ENCODE peak calls at places on chromosomes 5 and 9, in seven cellular contexts. One of them, this sample, is unnamed.
A peak's percentile ranks its signal among the peaks of the same experiment; 100 is the strongest.

GRCh38 chr5:3349704-3350565 is 245.7 kb upstream of the IRX1 start:
- DNase-seq in right cardiac atrium: no peak
- DNase-seq in mucosa of descending colon: no peak
- DNase-seq in brain microvascular endothelial cell: no peak
- DNase-seq in GM12865: no peak
- DNase-seq in CD8-positive, alpha-beta memory T cell: no peak
- DNase-seq in endothelial cell of umbilical vein: no peak
- DNase-seq in this sample: no peak

GRCh38 chr9:93041108-93041802 is 17.2 kb upstream of the SUSD3 start:
- DNase-seq in brain microvascular endothelial cell: no peak
- DNase-seq in endothelial cell of umbilical vein: no peak
- DNase-seq in CD8-positive, alpha-beta memory T cell: no peak
- DNase-seq in right cardiac atrium: no peak
- DNase-seq in GM12865: peak; percentile 55
- DNase-seq in mucosa of descending colon: no peak
- DNase-seq in this sample: no peak

GRCh38 chr5:109329296-109330252 is 80.2 kb downstream of the PJA2 start:
- DNase-seq in CD8-positive, alpha-beta memory T cell: no peak
- DNase-seq in endothelial cell of umbilical vein: peak; percentile 57
- DNase-seq in brain microvascular endothelial cell: peak; percentile 45
- DNase-seq in mucosa of descending colon: no peak
- DNase-seq in right cardiac atrium: no peak
- DNase-seq in GM12865: no peak
- DNase-seq in this sample: peak; percentile 40

GRCh38 chr5:119302916-119303897 is 52.6 kb upstream of the TNFAIP8 start:
- DNase-seq in brain microvascular endothelial cell: peak; percentile 93
- DNase-seq in endothelial cell of umbilical vein: peak; percentile 93
- DNase-seq in GM12865: no peak
- DNase-seq in CD8-positive, alpha-beta memory T cell: no peak
- DNase-seq in right cardiac atrium: no peak
- DNase-seq in mucosa of descending colon: no peak
- DNase-seq in this sample: peak; percentile 91

GRCh38 chr5:55232985-55233928 is at the start of gene CCNO:
- DNase-seq in right cardiac atrium: peak; percentile 75
- DNase-seq in brain microvascular endothelial cell: peak; percentile 44
- DNase-seq in mucosa of descending colon: peak; percentile 72
- DNase-seq in endothelial cell of umbilical vein: peak; percentile 83
- DNase-seq in CD8-positive, alpha-beta memory T cell: peak; percentile 49
- DNase-seq in GM12865: peak; percentile 69
- DNase-seq in this sample: peak; percentile 33

GRCh38 chr5:57989378-57989777 is 470.5 kb downstream of the PLK2 start:
- DNase-seq in mucosa of descending colon: no peak
- DNase-seq in endothelial cell of umbilical vein: peak; percentile 62
- DNase-seq in GM12865: no peak
- DNase-seq in right cardiac atrium: no peak
- DNase-seq in CD8-positive, alpha-beta memory T cell: no peak
- DNase-seq in brain microvascular endothelial cell: peak; percentile 24
- DNase-seq in this sample: no peak

GRCh38 chr9:134962065-134962997 is 44.6 kb upstream of the FCN1 start:
- DNase-seq in endothelial cell of umbilical vein: no peak
- DNase-seq in GM12865: no peak
- DNase-seq in mucosa of descending colon: peak; percentile 11
- DNase-seq in brain microvascular endothelial cell: no peak
- DNase-seq in CD8-positive, alpha-beta memory T cell: no peak
- DNase-seq in right cardiac atrium: no peak
- DNase-seq in this sample: no peak

GRCh38 chr9:121581775-121582600 is 69.4 kb upstream of the DAB2IP start:
- DNase-seq in mucosa of descending colon: no peak
- DNase-seq in GM12865: no peak
- DNase-seq in brain microvascular endothelial cell: no peak
- DNase-seq in right cardiac atrium: peak; percentile 36
- DNase-seq in endothelial cell of umbilical vein: no peak
- DNase-seq in CD8-positive, alpha-beta memory T cell: no peak
- DNase-seq in this sample: no peak

DNA sequence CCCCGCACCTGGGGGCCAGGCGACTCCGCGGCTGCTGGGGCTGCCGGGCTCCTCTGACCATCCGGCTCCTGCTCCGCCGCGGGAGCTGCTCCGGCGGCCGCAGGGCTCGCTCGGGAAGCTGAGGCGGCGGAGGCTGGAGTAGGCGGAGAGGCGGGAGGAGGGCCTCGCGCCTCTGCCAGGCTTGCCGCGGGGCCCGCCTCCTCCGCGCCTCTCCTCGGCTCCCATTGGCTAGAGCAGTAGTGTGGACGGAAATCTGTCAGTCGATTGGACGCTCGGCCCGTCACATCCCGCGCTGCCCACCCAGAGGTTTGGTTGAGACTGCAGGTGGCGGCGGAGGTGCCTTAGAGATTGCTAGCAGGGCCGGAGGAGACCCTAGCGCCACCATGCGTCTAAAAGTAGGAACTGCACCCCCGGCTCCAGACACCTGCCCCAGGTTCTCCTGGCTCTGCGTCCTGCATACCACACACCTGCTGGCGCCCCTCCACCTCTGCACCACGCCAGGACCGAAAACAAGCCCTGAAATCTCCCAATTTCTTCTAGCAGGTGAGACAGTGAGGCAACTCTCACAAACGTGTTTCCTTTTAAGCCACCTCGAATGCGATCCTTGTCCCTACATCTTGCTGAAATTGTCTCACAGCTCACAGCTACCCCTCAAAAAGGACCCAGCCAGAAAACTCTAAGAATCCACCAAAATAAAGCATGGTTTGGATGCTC is at the start of gene SCAI:
- DNase-seq in CD8-positive, alpha-beta memory T cell: peak; percentile 99
- DNase-seq in brain microvascular endothelial cell: peak; percentile 99
- DNase-seq in right cardiac atrium: peak; percentile 99
- DNase-seq in endothelial cell of umbilical vein: peak; percentile 99
- DNase-seq in GM12865: peak; percentile 100
- DNase-seq in mucosa of descending colon: peak; percentile 99
- DNase-seq in this sample: peak; percentile 95
- H3K4me3 ChIP-seq in CD8-positive, alpha-beta memory T cell: peak within 1 kb of the TSS; percentile 35
- H3K4me3 ChIP-seq in brain microvascular endothelial cell: peak within 1 kb of the TSS; percentile 67
- H3K4me3 ChIP-seq in right cardiac atrium: peak within 1 kb of the TSS; percentile 93
- H3K4me3 ChIP-seq in endothelial cell of umbilical vein: peak within 1 kb of the TSS; percentile 19
- H3K4me3 ChIP-seq in GM12865: peak within 1 kb of the TSS; percentile 87
- H3K4me3 ChIP-seq in mucosa of descending colon: peak within 1 kb of the TSS; percentile 44
- H3K4me3 ChIP-seq in this sample: peak within 1 kb of the TSS; percentile 77

GRCh38 chr9:110847661-110848060 is 179.1 kb downstream of the MUSK start:
- DNase-seq in brain microvascular endothelial cell: no peak
- DNase-seq in right cardiac atrium: no peak
- DNase-seq in GM12865: no peak
- DNase-seq in mucosa of descending colon: no peak
- DNase-seq in endothelial cell of umbilical vein: no peak
- DNase-seq in CD8-positive, alpha-beta memory T cell: no peak
- DNase-seq in this sample: no peak
- H3K4me3 ChIP-seq in brain microvascular endothelial cell: no peak overlapping the region
- H3K4me3 ChIP-seq in right cardiac atrium: no peak overlapping the region
- H3K4me3 ChIP-seq in GM12865: no peak overlapping the region
- H3K4me3 ChIP-seq in mucosa of descending colon: no peak overlapping the region
- H3K4me3 ChIP-seq in endothelial cell of umbilical vein: no peak overlapping the region
- H3K4me3 ChIP-seq in CD8-positive, alpha-beta memory T cell: no peak overlapping the region
- H3K4me3 ChIP-seq in this sample: no peak overlapping the region

GRCh38 chr5:167853421-167853820 is 438.0 kb upstream of the WWC1 start:
- DNase-seq in right cardiac atrium: no peak
- DNase-seq in GM12865: no peak
- DNase-seq in CD8-positive, alpha-beta memory T cell: no peak
- DNase-seq in brain microvascular endothelial cell: no peak
- DNase-seq in endothelial cell of umbilical vein: no peak
- DNase-seq in mucosa of descending colon: no peak
- DNase-seq in this sample: peak; percentile 87
- H3K4me3 ChIP-seq in right cardiac atrium: no peak overlapping the region
- H3K4me3 ChIP-seq in GM12865: no peak overlapping the region
- H3K4me3 ChIP-seq in CD8-positive, alpha-beta memory T cell: no peak overlapping the region
- H3K4me3 ChIP-seq in brain microvascular endothelial cell: no peak overlapping the region
- H3K4me3 ChIP-seq in endothelial cell of umbilical vein: no peak overlapping the region
- H3K4me3 ChIP-seq in mucosa of descending colon: no peak overlapping the region
- H3K4me3 ChIP-seq in this sample: no peak overlapping the region

GRCh38 chr5:115179068-115179958 is 9.6 kb upstream of the TRIM36 start:
- DNase-seq in endothelial cell of umbilical vein: no peak
- DNase-seq in brain microvascular endothelial cell: no peak
- DNase-seq in GM12865: peak; percentile 12
- DNase-seq in right cardiac atrium: no peak
- DNase-seq in mucosa of descending colon: peak; percentile 49
- DNase-seq in CD8-positive, alpha-beta memory T cell: no peak
- DNase-seq in this sample: no peak
- H3K4me3 ChIP-seq in endothelial cell of umbilical vein: peak overlapping the region; percentile 36
- H3K4me3 ChIP-seq in brain microvascular endothelial cell: peak overlapping the region; percentile 57
- H3K4me3 ChIP-seq in GM12865: peak overlapping the region; percentile 63
- H3K4me3 ChIP-seq in right cardiac atrium: peak overlapping the region; percentile 78
- H3K4me3 ChIP-seq in mucosa of descending colon: no peak overlapping the region
- H3K4me3 ChIP-seq in CD8-positive, alpha-beta memory T cell: peak overlapping the region; percentile 33
- H3K4me3 ChIP-seq in this sample: peak overlapping the region; percentile 37

DNA sequence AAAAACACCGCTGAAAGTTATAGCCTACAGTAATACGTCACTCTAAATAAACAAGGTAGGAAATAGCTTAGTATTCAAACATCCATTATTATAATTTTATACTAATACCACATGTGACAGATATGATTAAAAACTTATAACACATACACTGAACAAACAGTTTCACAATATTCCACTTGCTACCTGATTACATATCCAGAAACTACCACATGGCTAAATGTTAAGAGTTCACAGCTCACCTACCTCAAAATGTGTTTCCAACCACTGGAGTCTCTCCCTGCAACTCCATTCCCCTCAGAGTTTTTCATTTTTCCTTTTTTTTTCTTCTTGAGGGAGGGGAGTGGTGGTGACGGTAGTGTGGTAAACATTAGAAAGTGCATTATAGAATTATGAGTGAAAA is 12.1 kb downstream of the RICTOR start:
- DNase-seq in mucosa of descending colon: no peak
- DNase-seq in right cardiac atrium: no peak
- DNase-seq in endothelial cell of umbilical vein: no peak
- DNase-seq in GM12865: no peak
- DNase-seq in brain microvascular endothelial cell: no peak
- DNase-seq in CD8-positive, alpha-beta memory T cell: no peak
- DNase-seq in this sample: no peak
- H3K4me3 ChIP-seq in mucosa of descending colon: no peak overlapping the region
- H3K4me3 ChIP-seq in right cardiac atrium: no peak overlapping the region
- H3K4me3 ChIP-seq in endothelial cell of umbilical vein: no peak overlapping the region
- H3K4me3 ChIP-seq in GM12865: no peak overlapping the region
- H3K4me3 ChIP-seq in brain microvascular endothelial cell: no peak overlapping the region
- H3K4me3 ChIP-seq in CD8-positive, alpha-beta memory T cell: no peak overlapping the region
- H3K4me3 ChIP-seq in this sample: no peak overlapping the region

DNA sequence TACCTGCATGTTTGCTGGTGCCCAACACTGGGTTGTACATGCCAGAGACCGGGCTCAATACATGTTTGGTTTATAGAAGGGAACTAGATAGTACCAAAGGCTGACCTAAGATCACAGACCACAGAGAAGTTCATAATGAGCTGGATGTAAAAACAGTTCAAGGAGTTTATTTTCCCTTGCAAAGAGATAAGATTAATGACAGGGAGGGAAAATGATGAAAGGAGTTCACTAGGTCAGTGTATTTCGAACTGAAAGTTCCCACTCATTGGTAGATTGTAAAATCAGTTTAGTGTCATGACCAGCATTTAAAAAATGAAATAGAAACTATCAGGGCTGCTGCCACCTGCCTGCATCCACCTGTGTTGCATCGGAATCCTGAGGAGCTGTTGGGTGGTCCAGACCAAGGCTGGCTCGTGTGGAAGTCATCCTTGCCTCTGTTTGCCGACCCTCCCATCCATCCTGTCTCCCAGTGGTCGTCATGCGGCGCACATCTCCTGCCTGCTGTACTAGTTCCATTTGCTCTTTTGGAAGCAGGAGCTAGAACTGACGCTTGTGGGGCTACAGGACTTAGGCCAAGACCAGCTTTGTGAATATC is 21.1 kb downstream of the TBC1D2 start:
- DNase-seq in mucosa of descending colon: no peak
- DNase-seq in endothelial cell of umbilical vein: no peak
- DNase-seq in GM12865: no peak
- DNase-seq in CD8-positive, alpha-beta memory T cell: no peak
- DNase-seq in right cardiac atrium: no peak
- DNase-seq in brain microvascular endothelial cell: no peak
- DNase-seq in this sample: no peak
- H3K4me3 ChIP-seq in mucosa of descending colon: no peak overlapping the region
- H3K4me3 ChIP-seq in endothelial cell of umbilical vein: no peak overlapping the region
- H3K4me3 ChIP-seq in GM12865: no peak overlapping the region
- H3K4me3 ChIP-seq in CD8-positive, alpha-beta memory T cell: no peak overlapping the region
- H3K4me3 ChIP-seq in right cardiac atrium: no peak overlapping the region
- H3K4me3 ChIP-seq in brain microvascular endothelial cell: no peak overlapping the region
- H3K4me3 ChIP-seq in this sample: no peak overlapping the region